ENCODE peak calls at places on chromosomes 7 and 10, in ten cellular contexts. One of them, this sample, is unnamed.

GRCh38 chr7:134823400-134823799 is 44.0 kb downstream of the CALD1 start:
- DNase-seq in uterus: no peak
- DNase-seq in lower leg skin: no peak
- DNase-seq in stomach: no peak
- DNase-seq in IMR-90: peak
- DNase-seq in A549: no peak
- DNase-seq in spleen: no peak
- DNase-seq in heart left ventricle: no peak
- DNase-seq in NB4: no peak
- DNase-seq in prostate gland: no peak
- DNase-seq in this sample: no peak

GRCh38 chr7:13851756-13852155 is 137.7 kb downstream of the ETV1 start:
- DNase-seq in uterus: no peak
- DNase-seq in lower leg skin: no peak
- DNase-seq in stomach: no peak
- DNase-seq in IMR-90: peak
- DNase-seq in A549: no peak
- DNase-seq in spleen: no peak
- DNase-seq in heart left ventricle: no peak
- DNase-seq in NB4: no peak
- DNase-seq in prostate gland: no peak
- DNase-seq in this sample: no peak

GRCh38 chr7:2084331-2084730 is 148.4 kb downstream of the MAD1L1 start:
- DNase-seq in uterus: no peak
- DNase-seq in lower leg skin: no peak
- DNase-seq in stomach: no peak
- DNase-seq in IMR-90: no peak
- DNase-seq in A549: no peak
- DNase-seq in spleen: no peak
- DNase-seq in heart left ventricle: no peak
- DNase-seq in NB4: no peak
- DNase-seq in prostate gland: no peak
- DNase-seq in this sample: no peak

GRCh38 chr10:78028438-78029293 is 649 bp downstream of the POLR3A start:
- DNase-seq in uterus: no peak
- DNase-seq in lower leg skin: no peak
- DNase-seq in stomach: no peak
- DNase-seq in IMR-90: peak
- DNase-seq in A549: no peak
- DNase-seq in spleen: peak
- DNase-seq in heart left ventricle: no peak
- DNase-seq in NB4: peak
- DNase-seq in prostate gland: no peak
- DNase-seq in this sample: no peak

GRCh38 chr7:3544202-3544601 is 243.2 kb downstream of the SDK1 start:
- DNase-seq in uterus: no peak
- DNase-seq in lower leg skin: no peak
- DNase-seq in stomach: no peak
- DNase-seq in IMR-90: no peak
- DNase-seq in A549: no peak
- DNase-seq in spleen: no peak
- DNase-seq in heart left ventricle: no peak
- DNase-seq in NB4: no peak
- DNase-seq in prostate gland: no peak
- DNase-seq in this sample: no peak

GRCh38 chr10:124911124-124912051 is 30.5 kb upstream of the ZRANB1 start:
- DNase-seq in uterus: no peak
- DNase-seq in lower leg skin: peak
- DNase-seq in stomach: no peak
- DNase-seq in IMR-90: peak
- DNase-seq in A549: no peak
- DNase-seq in spleen: no peak
- DNase-seq in heart left ventricle: no peak
- DNase-seq in NB4: peak
- DNase-seq in prostate gland: peak
- DNase-seq in this sample: no peak

GRCh38 chr10:132701099-132701845 is 84.7 kb downstream of the NKX6-2 start:
- DNase-seq in uterus: no peak
- DNase-seq in lower leg skin: peak
- DNase-seq in stomach: no peak
- DNase-seq in IMR-90: no peak
- DNase-seq in A549: no peak
- DNase-seq in spleen: peak
- DNase-seq in heart left ventricle: peak
- DNase-seq in NB4: no peak
- DNase-seq in prostate gland: no peak
- DNase-seq in this sample: no peak

GRCh38 chr7:126686474-126686873 is 566.3 kb downstream of the GRM8 start:
- DNase-seq in uterus: no peak
- DNase-seq in lower leg skin: no peak
- DNase-seq in stomach: no peak
- DNase-seq in IMR-90: no peak
- DNase-seq in A549: no peak
- DNase-seq in spleen: no peak
- DNase-seq in heart left ventricle: no peak
- DNase-seq in NB4: no peak
- DNase-seq in prostate gland: no peak
- DNase-seq in this sample: no peak

GRCh38 chr10:33732176-33733025 is 397.9 kb upstream of the NRP1 start:
- DNase-seq in uterus: no peak
- DNase-seq in lower leg skin: no peak
- DNase-seq in stomach: no peak
- DNase-seq in IMR-90: peak
- DNase-seq in A549: no peak
- DNase-seq in spleen: no peak
- DNase-seq in heart left ventricle: no peak
- DNase-seq in NB4: no peak
- DNase-seq in prostate gland: no peak
- DNase-seq in this sample: no peak

GRCh38 chr10:71623098-71623985 is 96.2 kb downstream of the C10orf105 start:
- DNase-seq in uterus: peak
- DNase-seq in lower leg skin: no peak
- DNase-seq in stomach: no peak
- DNase-seq in IMR-90: peak
- DNase-seq in A549: peak
- DNase-seq in spleen: no peak
- DNase-seq in heart left ventricle: no peak
- DNase-seq in NB4: peak
- DNase-seq in prostate gland: no peak
- DNase-seq in this sample: no peak

GRCh38 chr7:54981913-54982312 is 36.9 kb upstream of the EGFR start:
- DNase-seq in uterus: no peak
- DNase-seq in lower leg skin: no peak
- DNase-seq in stomach: no peak
- DNase-seq in IMR-90: no peak
- DNase-seq in A549: no peak
- DNase-seq in spleen: no peak
- DNase-seq in heart left ventricle: no peak
- DNase-seq in NB4: no peak
- DNase-seq in prostate gland: no peak
- DNase-seq in this sample: no peak

GRCh38 chr7:64882341-64883112 is 20.5 kb upstream of the ZNF273 start:
- DNase-seq in uterus: no peak
- DNase-seq in lower leg skin: peak
- DNase-seq in stomach: peak
- DNase-seq in IMR-90: no peak
- DNase-seq in A549: no peak
- DNase-seq in spleen: peak
- DNase-seq in heart left ventricle: peak
- DNase-seq in NB4: peak
- DNase-seq in prostate gland: peak
- DNase-seq in this sample: peak

GRCh38 chr7:49845626-49846025 is 72.2 kb downstream of the VWC2 start:
- DNase-seq in uterus: no peak
- DNase-seq in lower leg skin: no peak
- DNase-seq in stomach: no peak
- DNase-seq in IMR-90: no peak
- DNase-seq in A549: no peak
- DNase-seq in spleen: no peak
- DNase-seq in heart left ventricle: no peak
- DNase-seq in NB4: no peak
- DNase-seq in prostate gland: no peak
- DNase-seq in this sample: no peak

GRCh38 chr7:142535123-142535779 is 214.0 kb upstream of the PRSS1 start:
- DNase-seq in uterus: no peak
- DNase-seq in lower leg skin: no peak
- DNase-seq in stomach: peak
- DNase-seq in IMR-90: peak
- DNase-seq in A549: peak
- DNase-seq in spleen: no peak
- DNase-seq in heart left ventricle: no peak
- DNase-seq in NB4: peak
- DNase-seq in prostate gland: no peak
- DNase-seq in this sample: no peak
- TF ChIP-seq POLR2A in uterus: no peak
- TF ChIP-seq POLR2A in lower leg skin: no peak
- TF ChIP-seq POLR2A in stomach: no peak
- TF ChIP-seq POLR2A in IMR-90: peak
- TF ChIP-seq POLR2A in A549: no peak
- TF ChIP-seq POLR2A in spleen: no peak
- TF ChIP-seq POLR2A in heart left ventricle: no peak
- TF ChIP-seq POLR2A in NB4: no peak
- TF ChIP-seq POLR2A in prostate gland: no peak
- TF ChIP-seq POLR2A in this sample: no peak

DNA sequence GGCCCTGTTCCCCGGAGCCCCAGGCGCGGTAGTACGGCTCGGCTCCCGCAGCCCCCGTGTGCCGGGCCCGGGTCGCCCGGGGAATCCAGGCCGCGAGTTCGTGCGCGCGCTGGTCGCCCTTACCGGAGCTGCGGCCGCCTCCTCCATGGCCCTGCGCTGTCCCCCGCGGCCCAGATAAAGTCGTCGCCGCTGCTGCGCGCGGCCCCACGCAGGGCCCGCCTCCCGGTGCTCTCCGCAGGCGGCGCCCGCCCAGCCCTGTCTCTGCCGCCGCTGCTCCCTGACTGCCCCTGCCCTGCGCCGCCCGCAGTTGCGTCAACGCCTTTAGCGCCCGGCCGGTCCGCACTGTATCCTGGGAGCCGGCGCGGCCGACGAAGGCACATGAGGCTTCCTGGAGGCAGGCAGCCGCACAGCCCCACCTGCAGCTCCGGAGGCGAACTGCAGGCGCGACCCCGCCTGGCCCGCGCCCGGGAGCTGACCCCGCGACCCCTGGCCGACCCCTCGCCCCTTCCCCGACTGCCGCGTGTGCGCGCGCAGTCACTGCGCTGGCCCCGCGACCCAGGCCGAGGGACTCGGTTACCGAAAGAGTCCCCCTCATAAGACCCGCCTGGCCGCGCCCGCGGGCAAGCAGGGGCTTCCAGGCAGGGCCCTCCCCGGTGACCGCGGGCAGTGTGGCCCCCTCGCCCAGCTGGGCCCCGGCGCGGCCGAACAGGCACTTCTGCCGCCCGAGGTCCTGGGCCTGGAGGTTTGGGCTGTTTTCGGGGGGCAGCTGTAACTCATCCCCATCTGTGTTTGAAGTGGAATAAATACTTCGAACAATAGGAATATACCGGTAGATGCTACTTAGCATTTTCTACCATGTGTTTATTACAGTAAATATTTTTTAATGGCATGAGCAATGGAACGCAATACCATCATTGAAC is 127.1 kb upstream of the ZNF746 start:
- DNase-seq in uterus: peak
- DNase-seq in lower leg skin: peak
- DNase-seq in stomach: peak
- DNase-seq in IMR-90: peak
- DNase-seq in A549: peak
- DNase-seq in spleen: peak
- DNase-seq in heart left ventricle: peak
- DNase-seq in NB4: peak
- DNase-seq in prostate gland: peak
- DNase-seq in this sample: no peak
- TF ChIP-seq POLR2A in uterus: no peak
- TF ChIP-seq POLR2A in lower leg skin: no peak
- TF ChIP-seq POLR2A in stomach: peak
- TF ChIP-seq POLR2A in IMR-90: peak
- TF ChIP-seq POLR2A in A549: peak
- TF ChIP-seq POLR2A in spleen: peak
- TF ChIP-seq POLR2A in heart left ventricle: peak
- TF ChIP-seq POLR2A in NB4: peak
- TF ChIP-seq POLR2A in prostate gland: peak
- TF ChIP-seq POLR2A in this sample: no peak

GRCh38 chr10:1158066-1158465 is 101.9 kb downstream of the WDR37 start:
- DNase-seq in uterus: no peak
- DNase-seq in lower leg skin: peak
- DNase-seq in stomach: no peak
- DNase-seq in IMR-90: no peak
- DNase-seq in A549: no peak
- DNase-seq in spleen: no peak
- DNase-seq in heart left ventricle: no peak
- DNase-seq in NB4: no peak
- DNase-seq in prostate gland: no peak
- DNase-seq in this sample: no peak

GRCh38 chr10:1156921-1157614 is 100.9 kb downstream of the WDR37 start:
- DNase-seq in uterus: no peak
- DNase-seq in lower leg skin: peak
- DNase-seq in stomach: no peak
- DNase-seq in IMR-90: no peak
- DNase-seq in A549: no peak
- DNase-seq in spleen: peak
- DNase-seq in heart left ventricle: peak
- DNase-seq in NB4: no peak
- DNase-seq in prostate gland: no peak
- DNase-seq in this sample: peak

GRCh38 chr10:1160561-1160961 is 104.4 kb downstream of the WDR37 start:
- DNase-seq in uterus: no peak
- DNase-seq in lower leg skin: peak
- DNase-seq in stomach: peak
- DNase-seq in IMR-90: no peak
- DNase-seq in A549: no peak
- DNase-seq in spleen: peak
- DNase-seq in heart left ventricle: peak
- DNase-seq in NB4: no peak
- DNase-seq in prostate gland: no peak
- DNase-seq in this sample: peak

GRCh38 chr10:1157615-1157933 is 101.4 kb downstream of the WDR37 start:
- DNase-seq in uterus: no peak
- DNase-seq in lower leg skin: no peak
- DNase-seq in stomach: peak
- DNase-seq in IMR-90: no peak
- DNase-seq in A549: no peak
- DNase-seq in spleen: peak
- DNase-seq in heart left ventricle: no peak
- DNase-seq in NB4: no peak
- DNase-seq in prostate gland: no peak
- DNase-seq in this sample: peak

GRCh38 chr10:1159131-1160061 is 103.2 kb downstream of the WDR37 start:
- DNase-seq in uterus: no peak
- DNase-seq in lower leg skin: peak
- DNase-seq in stomach: peak
- DNase-seq in IMR-90: peak
- DNase-seq in A549: no peak
- DNase-seq in spleen: peak
- DNase-seq in heart left ventricle: peak
- DNase-seq in NB4: no peak
- DNase-seq in prostate gland: no peak
- DNase-seq in this sample: peak
- TF ChIP-seq POLR2A in uterus: no peak
- TF ChIP-seq POLR2A in lower leg skin: no peak
- TF ChIP-seq POLR2A in stomach: no peak
- TF ChIP-seq POLR2A in IMR-90: no peak
- TF ChIP-seq POLR2A in A549: no peak
- TF ChIP-seq POLR2A in spleen: no peak
- TF ChIP-seq POLR2A in heart left ventricle: no peak
- TF ChIP-seq POLR2A in NB4: no peak
- TF ChIP-seq POLR2A in prostate gland: no peak
- TF ChIP-seq POLR2A in this sample: no peak

GRCh38 chr7:10156972-10157371 is 816.7 kb upstream of the PHF14 start:
- DNase-seq in uterus: no peak
- DNase-seq in lower leg skin: no peak
- DNase-seq in stomach: no peak
- DNase-seq in IMR-90: no peak
- DNase-seq in A549: no peak
- DNase-seq in spleen: no peak
- DNase-seq in heart left ventricle: no peak
- DNase-seq in NB4: no peak
- DNase-seq in prostate gland: no peak
- DNase-seq in this sample: no peak
- TF ChIP-seq POLR2A in uterus: no peak
- TF ChIP-seq POLR2A in lower leg skin: no peak
- TF ChIP-seq POLR2A in stomach: no peak
- TF ChIP-seq POLR2A in IMR-90: no peak
- TF ChIP-seq POLR2A in A549: no peak
- TF ChIP-seq POLR2A in spleen: no peak
- TF ChIP-seq POLR2A in heart left ventricle: no peak
- TF ChIP-seq POLR2A in NB4: no peak
- TF ChIP-seq POLR2A in prostate gland: no peak
- TF ChIP-seq POLR2A in this sample: no peak

This sample was measured in vagina.